ENCODE peak calls at places on chromosomes 2 and 18, in ten cellular contexts. Q, F, J, D, O, G, T, W, L and A are unnamed samples.

GRCh38 chr18:60066576-60066975 is 166.8 kb downstream of the PMAIP1 start:
- DNase-seq in Q (no peak), F (no peak), J (no peak), D (no peak), O (no peak), G (no peak), T (no peak), W (no peak), L (no peak), A (no peak)

GRCh38 chr2:460861-461260 is 173.0 kb upstream of the ALKAL2 start:
- DNase-seq in Q (no peak), F (peak), J (no peak), D (peak), O (no peak), G (peak), T (no peak), W (no peak), L (no peak), A (peak)

GRCh38 chr2:8605350-8606065 is 76.3 kb upstream of the ID2 start:
- DNase-seq in Q (no peak), F (no peak), J (no peak), D (no peak), O (no peak), G (peak), T (no peak), W (no peak), L (no peak), A (no peak)

GRCh38 chr18:23716516-23716915 is 27.3 kb downstream of the LAMA3 start:
- DNase-seq in Q (no peak), F (no peak), J (no peak), D (no peak), O (no peak), G (peak), T (no peak), W (no peak), L (peak), A (no peak)

GRCh38 chr18:9017900-9018217 is 84.6 kb upstream of the NDUFV2 start:
- DNase-seq in Q (no peak), F (no peak), J (no peak), D (no peak), O (no peak), G (no peak), T (no peak), W (no peak), L (peak), A (no peak)

GRCh38 chr2:69798466-69798908 is 31.0 kb upstream of the GMCL1 start:
- DNase-seq in Q (peak), F (no peak), J (no peak), D (no peak), O (peak), G (peak), T (no peak), W (no peak), L (no peak), A (no peak)

GRCh38 chr18:74172697-74173433 is 24.5 kb downstream of the TIMM21 start:
- DNase-seq in Q (peak), F (no peak), J (no peak), D (no peak), O (no peak), G (no peak), T (no peak), W (no peak), L (no peak), A (no peak)

GRCh38 chr2:203905661-203906060 is 30.9 kb upstream of the ICOS start:
- DNase-seq in Q (no peak), F (no peak), J (no peak), D (no peak), O (no peak), G (no peak), T (no peak), W (no peak), L (no peak), A (no peak)

GRCh38 chr2:206876176-206876575 is 63.1 kb upstream of the CPO start:
- DNase-seq in Q (no peak), F (no peak), J (no peak), D (no peak), O (no peak), G (no peak), T (no peak), W (peak), L (no peak), A (no peak)

GRCh38 chr2:149613712-149614111 is 26.1 kb upstream of the MMADHC start:
- DNase-seq in Q (no peak), F (no peak), J (no peak), D (no peak), O (no peak), G (no peak), T (no peak), W (no peak), L (peak), A (no peak)